ENCODE peak calls at places on chromosomes 4 and X, in six cellular contexts. U is Peyer's patch, I is body of pancreas, A is transverse colon, H is adrenal gland, G is right lobe of liver. X is an unnamed sample. For H3K4me1 and H3K27me3, the result is how much of the 10 kb centered on the place peaks cover.

GRCh38 chr4:26061248-26061986 is 147.4 kb downstream of the SMIM20 start:
- DNase-seq in U (peak), I (peak), A (no peak), H (no peak), G (no peak), X (no peak)

GRCh38 chrX:101450951-101451350 is 34.3 kb upstream of the ARMCX4 start:
- DNase-seq in U (no peak), I (no peak), A (no peak), H (peak), G (peak), X (no peak)

GRCh38 chr4:76011700-76012387 is 4.5 kb upstream of the CXCL9 start:
- DNase-seq in U (no peak), I (peak), A (peak), H (no peak), G (no peak), X (no peak)

GRCh38 chr4:133154725-133155124 is 5.6 kb downstream of the PCDH10 start:
- DNase-seq in U (no peak), I (no peak), A (no peak), H (no peak), G (no peak), X (no peak)

GRCh38 chrX:8341814-8342590 is 122.6 kb upstream of the VCX3B start:
- DNase-seq in U (no peak), I (no peak), A (no peak), H (no peak), G (no peak), X (no peak)

GRCh38 chr4:1578968-1579833 is 104.9 kb downstream of the FAM53A start:
- DNase-seq in U (peak), I (peak), A (peak), H (peak), G (peak), X (peak)

GRCh38 chrX:112051546-112051945 is 31.0 kb downstream of the TRPC5 start:
- DNase-seq in U (no peak), I (no peak), A (no peak), H (no peak), G (no peak), X (no peak)

GRCh38 chr4:5051210-5051691 is at the start of gene STK32B:
- DNase-seq in U (peak), I (peak), A (peak), H (peak), G (no peak), X (peak)

GRCh38 chr4:5524900-5525299 is 183.5 kb downstream of the EVC2 start:
- DNase-seq in U (no peak), I (peak), A (no peak), H (peak), G (peak), X (no peak)

GRCh38 chr4:168656055-168656660 is 159.3 kb downstream of the PALLD start:
- DNase-seq in U (no peak), I (no peak), A (no peak), H (no peak), G (no peak), X (no peak)

GRCh38 chr4:145423017-145423708 is 58.5 kb upstream of the SMAD1 start:
- DNase-seq in U (no peak), I (no peak), A (no peak), H (no peak), G (no peak), X (no peak)

GRCh38 chrX:19695884-19696283 is 180.6 kb upstream of the MAP3K15 start:
- DNase-seq in U (no peak), I (no peak), A (no peak), H (no peak), G (no peak), X (no peak)

GRCh38 chr4:83454626-83455025 is 997 bp downstream of the HELQ start:
- DNase-seq in U (no peak), I (no peak), A (no peak), H (peak), G (no peak), X (no peak)

GRCh38 chr4:90926957-90927356 is 799.8 kb downstream of the CCSER1 start:
- DNase-seq in U (no peak), I (no peak), A (no peak), H (no peak), G (no peak), X (no peak)

GRCh38 chr4:2933566-2934076 is 29.6 kb downstream of the NOP14 start:
- DNase-seq in U (peak), I (no peak), A (no peak), H (peak), G (no peak), X (peak)

GRCh38 chrX:2705036-2705435 is 13.9 kb downstream of the CD99 start:
- DNase-seq in U (no peak), I (peak), A (no peak), H (no peak), G (peak), X (no peak)
- H3K4me1 ChIP-seq in U (half or more), I (half or more), A (half or more), H (under half), G (under half), X (half or more)

DNA sequence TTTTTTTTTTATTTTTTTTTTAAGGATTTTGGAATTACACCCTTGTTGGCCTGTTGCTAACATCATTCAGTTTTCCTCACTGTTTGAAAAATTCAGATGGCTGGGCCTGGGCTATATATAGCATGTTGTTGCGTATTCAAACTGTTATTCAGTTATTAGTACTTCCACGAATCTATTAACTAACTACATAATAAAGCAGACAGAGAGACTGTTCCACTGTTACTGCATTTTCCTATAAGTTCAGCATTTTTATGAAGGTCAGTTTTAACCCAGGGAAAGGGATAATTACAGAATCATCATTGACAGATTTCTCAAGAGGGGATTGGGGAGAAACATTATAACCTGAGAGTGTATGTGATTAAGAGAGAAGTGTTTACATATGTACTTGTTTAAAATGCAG is 3.1 kb downstream of the DOCK11 start:
- DNase-seq in U (no peak), I (no peak), A (no peak), H (no peak), G (no peak), X (no peak)
- H3K27me3 ChIP-seq in U (under half), I (under half), A (under half), H (under half), G (under half), X (under half)

GRCh38 chr4:152679414-152680281 is at the start of gene TMEM154:
- DNase-seq in U (peak), I (peak), A (peak), H (peak), G (peak), X (peak)
- TF ChIP-seq POLR2A in U (peak), I (peak), A (peak), H (no peak), G (peak), X (peak)

DNA sequence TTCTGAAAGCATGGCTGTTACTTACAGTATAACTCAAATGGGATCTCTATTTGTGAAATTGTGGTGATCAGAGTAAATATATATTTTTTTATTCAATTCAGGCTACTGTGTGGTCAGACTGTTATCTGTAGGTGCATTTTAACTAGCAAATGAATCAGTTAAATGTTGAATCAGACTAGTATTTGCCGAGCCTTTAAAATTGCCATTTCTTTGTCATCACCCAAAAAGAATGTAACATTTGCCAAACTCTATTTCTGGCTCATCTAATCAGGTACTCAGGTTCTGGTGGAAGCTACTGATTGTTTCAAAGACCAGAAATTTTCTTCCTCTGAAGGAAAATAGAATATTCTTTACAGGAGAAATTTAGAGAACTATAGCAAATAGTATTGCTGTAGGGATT is 1.8 kb upstream of the NAA15 start:
- DNase-seq in U (no peak), I (no peak), A (no peak), H (no peak), G (no peak), X (no peak)
- H3K4me1 ChIP-seq in U (under half), I (under half), A (under half), H (under half), G (under half), X (under half)

DNA sequence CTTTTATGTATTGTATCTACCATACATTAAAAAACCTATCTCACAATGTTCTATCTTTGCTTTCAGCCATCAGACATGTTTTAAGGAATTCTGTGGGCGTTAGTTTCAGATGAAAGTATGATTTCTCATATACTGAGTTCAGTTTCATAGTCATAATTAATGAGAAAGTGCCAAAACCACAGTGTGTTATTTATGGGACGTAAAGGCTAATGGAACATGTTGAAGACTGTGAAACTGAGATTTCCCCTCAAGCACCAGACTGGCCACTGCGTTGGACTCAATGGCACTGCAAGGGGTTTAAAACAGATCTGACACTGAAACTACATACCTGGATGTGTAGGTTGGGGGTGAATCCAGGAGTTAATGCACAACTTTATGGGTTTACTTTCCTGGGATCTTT is 32.0 kb downstream of the F8 start:
- DNase-seq in U (no peak), I (no peak), A (no peak), H (no peak), G (no peak), X (no peak)
- H3K27me3 ChIP-seq in U (under half), I (under half), A (under half), H (under half), G (under half), X (under half)

GRCh38 chr4:152352645-152353116 is 183.2 kb downstream of the FBXW7 start:
- DNase-seq in U (peak), I (peak), A (peak), H (peak), G (no peak), X (no peak)
- TF ChIP-seq POLR2A in U (no peak), I (peak), A (peak), H (peak), G (peak), X (peak)

GRCh38 chr4:38078590-38079381 is 118.6 kb downstream of the PTTG2 start:
- DNase-seq in U (peak), I (no peak), A (peak), H (no peak), G (no peak), X (no peak)
- H3K4me1 ChIP-seq in U (under half), I (under half), A (under half), H (under half), G (under half), X (half or more)

DNA sequence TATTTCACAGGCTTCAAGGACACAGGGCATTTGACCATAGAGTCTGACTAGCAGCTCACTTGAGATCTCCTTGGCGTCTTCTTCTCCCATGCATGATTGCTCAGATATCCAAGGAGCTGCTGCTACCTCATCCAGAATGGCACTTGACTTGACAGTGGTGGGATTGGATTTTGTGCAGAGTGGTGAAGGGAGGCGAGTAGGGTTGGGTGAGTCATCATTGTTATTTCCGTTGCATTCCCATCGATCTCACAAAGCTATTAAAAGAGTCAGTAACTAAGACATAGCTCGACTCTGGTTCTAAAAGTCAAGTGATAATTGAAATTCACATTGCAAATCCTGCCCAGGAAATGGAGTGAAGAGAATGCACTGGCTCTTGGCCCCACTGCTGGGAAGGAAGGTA is 27.7 kb downstream of the NHSL2 start:
- DNase-seq in U (no peak), I (no peak), A (no peak), H (no peak), G (no peak), X (no peak)
- H3K27me3 ChIP-seq in U (under half), I (under half), A (under half), H (under half), G (under half), X (under half)

X was measured in heart left ventricle.